ENCODE peak calls at places on chromosomes 1 and 21, in ten cellular contexts. E is brain microvascular endothelial cell; U is naive thymus-derived CD4-positive, alpha-beta T cell; Z is CD4-positive, alpha-beta memory T cell; O is HFF-Myc; W is heart right ventricle; Q is aorta; P is fibroblast of the aortic adventitia; I is pancreas; K is heart left ventricle. L is an unnamed sample.
A peak's percentile ranks its signal among the peaks of the same experiment; 100 is the strongest.

GRCh38 chr1:192639607-192640368 is 3.8 kb downstream of the RGS13 start:
- DNase-seq in P (peak; percentile 55), K (no peak), O (no peak), I (no peak), U (no peak), E (peak; percentile 9), W (no peak), Z (no peak), Q (no peak), L (no peak)

GRCh38 chr1:9612871-9613624 is 24.3 kb downstream of the TMEM201 start:
- DNase-seq in E (no peak), O (no peak), K (no peak), P (no peak), I (no peak), W (no peak), Q (no peak), U (no peak), Z (no peak), L (no peak)

GRCh38 chr1:59367269-59368006 is 70.5 kb downstream of the FGGY start:
- DNase-seq in E (peak; percentile 73), P (peak; percentile 97), O (no peak), Z (no peak), I (peak; percentile 25), K (peak; percentile 66), Q (peak; percentile 81), W (peak; percentile 48), U (no peak), L (peak; percentile 24)

GRCh38 chr1:218557731-218558130 is 212.6 kb downstream of the TGFB2 start:
- DNase-seq in Q (no peak), O (no peak), P (peak; percentile 80), Z (no peak), I (peak; percentile 48), E (peak; percentile 66), K (peak; percentile 32), W (no peak), U (no peak), L (no peak)

GRCh38 chr1:98389809-98390208 is 271.7 kb upstream of the SNX7 start:
- DNase-seq in Z (no peak), W (no peak), P (peak; percentile 78), K (no peak), O (no peak), I (no peak), U (no peak), Q (no peak), E (peak; percentile 88), L (no peak)

GRCh38 chr21:25657140-25657539 is 18.1 kb downstream of the JAM2 start:
- DNase-seq in W (no peak), P (no peak), Z (no peak), U (no peak), O (no peak), I (no peak), K (no peak), Q (no peak), E (no peak), L (no peak)

GRCh38 chr1:162391790-162392563 is 10.4 kb downstream of the C1orf226 start:
- DNase-seq in I (no peak), O (no peak), E (peak; percentile 35), Q (no peak), K (no peak), P (peak; percentile 63), W (no peak), Z (no peak), U (no peak), L (no peak)

GRCh38 chr1:65177457-65177856 is 29.5 kb downstream of the AK4 start:
- DNase-seq in K (no peak), Z (no peak), I (no peak), O (no peak), Q (no peak), P (peak; percentile 43), U (no peak), E (peak; percentile 60), W (no peak), L (no peak)

GRCh38 chr1:165632152-165632469 is 1.1 kb downstream of the MGST3 start:
- DNase-seq in W (no peak), K (no peak), I (no peak), O (no peak), U (no peak), E (no peak), P (no peak), Q (no peak), Z (no peak), L (peak; percentile 72)

GRCh38 chr1:30790850-30791778 is 33.5 kb upstream of the LAPTM5 start:
- DNase-seq in I (no peak), U (no peak), W (no peak), Z (no peak), Q (peak; percentile 53), K (no peak), O (no peak), E (no peak), P (no peak), L (no peak)

GRCh38 chr1:208476825-208477170 is 232.6 kb upstream of the PLXNA2 start:
- DNase-seq in I (no peak), Q (no peak), K (no peak), E (no peak), P (no peak), O (no peak), W (no peak), Z (no peak), U (no peak), L (no peak)

GRCh38 chr1:77557053-77557452 is 125.4 kb downstream of the ZZZ3 start:
- DNase-seq in Q (no peak), I (no peak), U (no peak), Z (no peak), E (no peak), K (no peak), P (no peak), O (no peak), W (no peak), L (no peak)

GRCh38 chr1:244778356-244778755 is 57.1 kb upstream of the COX20 start:
- DNase-seq in P (peak; percentile 70), I (no peak), E (peak; percentile 74), Q (no peak), Z (no peak), U (no peak), W (no peak), K (no peak), O (peak; percentile 68), L (no peak)

DNA sequence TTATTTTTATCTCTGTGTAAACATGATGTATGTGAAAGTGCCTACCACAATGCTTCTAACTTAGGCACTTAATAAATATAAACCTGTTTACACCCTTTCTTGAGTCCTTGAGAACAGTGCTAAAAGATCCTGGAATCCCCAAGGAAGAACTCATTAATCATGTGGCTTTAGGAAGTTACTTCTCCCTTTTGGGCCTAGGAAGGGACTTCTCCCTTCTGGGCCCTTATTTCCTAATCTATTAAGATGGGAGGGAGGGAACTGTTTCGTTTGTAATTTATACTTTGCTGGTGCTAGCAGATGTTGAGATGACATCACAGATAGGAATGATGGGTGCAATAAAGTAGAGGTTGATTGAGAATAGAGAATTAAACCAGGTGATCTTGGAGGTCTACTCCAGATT is 1.1 kb downstream of the BTF3L4 start:
- DNase-seq in O (no peak), Q (no peak), W (no peak), Z (no peak), E (no peak), I (no peak), P (peak; percentile 8), U (no peak), K (no peak), L (no peak)
- H3K4me3 ChIP-seq in O (peak overlapping the region; percentile 90), Q (no peak overlapping the region), W (no peak overlapping the region), Z (peak overlapping the region; percentile 87), E (peak overlapping the region; percentile 89), I (peak overlapping the region; percentile 96), P (peak overlapping the region; percentile 98), U (peak overlapping the region; percentile 92), K (peak overlapping the region; percentile 63), L (peak overlapping the region; percentile 77)

GRCh38 chr1:207049974-207050391 is 1.0 kb downstream of the YOD1 start:
- DNase-seq in W (no peak), U (no peak), P (peak; percentile 66), Z (peak; percentile 66), K (no peak), O (no peak), I (peak; percentile 39), E (peak; percentile 55), Q (no peak), L (peak; percentile 78)
- H3K4me3 ChIP-seq in W (peak overlapping the region; percentile 99), U (peak overlapping the region; percentile 83), P (peak overlapping the region; percentile 98), Z (peak overlapping the region; percentile 63), K (peak overlapping the region; percentile 77), O (peak overlapping the region; percentile 92), I (peak overlapping the region; percentile 93), E (peak overlapping the region; percentile 92), Q (peak overlapping the region; percentile 67), L (peak overlapping the region; percentile 94)

DNA sequence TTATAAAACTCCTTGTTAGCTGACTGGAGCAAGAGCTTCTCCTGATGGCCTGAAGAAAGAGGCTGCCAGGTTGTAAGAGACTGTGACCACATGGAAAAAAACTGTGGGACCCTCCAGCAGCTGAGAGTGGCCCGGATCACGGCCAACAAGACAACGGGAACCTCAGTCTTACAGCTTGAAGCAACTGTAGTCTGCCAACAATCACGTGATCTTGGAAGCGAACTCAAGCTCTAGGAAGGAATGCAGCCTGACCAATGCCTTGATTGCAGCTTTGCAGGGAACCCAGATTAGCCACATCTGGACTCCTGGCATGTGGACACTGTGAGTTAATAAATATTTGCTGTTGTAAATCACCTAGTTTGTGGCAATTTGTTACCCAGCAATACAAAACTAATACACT is 442.6 kb upstream of the PRMT6 start:
- DNase-seq in E (no peak), I (no peak), Z (no peak), O (no peak), K (no peak), Q (no peak), P (peak; percentile 27), W (no peak), U (no peak), L (no peak)
- H3K4me3 ChIP-seq in E (no peak overlapping the region), I (no peak overlapping the region), Z (no peak overlapping the region), O (no peak overlapping the region), K (no peak overlapping the region), Q (no peak overlapping the region), P (no peak overlapping the region), W (no peak overlapping the region), U (no peak overlapping the region), L (no peak overlapping the region)

GRCh38 chr1:216721878-216722277 is 1.4 kb downstream of the ESRRG start:
- DNase-seq in K (no peak), P (no peak), O (no peak), I (no peak), Z (no peak), Q (no peak), U (no peak), W (no peak), E (no peak), L (no peak)

GRCh38 chr1:216726435-216726834 is 3.2 kb upstream of the ESRRG start:
- DNase-seq in Z (no peak), K (no peak), P (no peak), Q (no peak), I (no peak), O (no peak), E (no peak), U (no peak), W (no peak), L (no peak)

GRCh38 chr1:216722841-216723240 is 388 bp downstream of the ESRRG start:
- DNase-seq in Q (no peak), P (no peak), W (no peak), I (no peak), E (no peak), U (no peak), Z (no peak), O (no peak), K (no peak), L (peak; percentile 18)

DNA sequence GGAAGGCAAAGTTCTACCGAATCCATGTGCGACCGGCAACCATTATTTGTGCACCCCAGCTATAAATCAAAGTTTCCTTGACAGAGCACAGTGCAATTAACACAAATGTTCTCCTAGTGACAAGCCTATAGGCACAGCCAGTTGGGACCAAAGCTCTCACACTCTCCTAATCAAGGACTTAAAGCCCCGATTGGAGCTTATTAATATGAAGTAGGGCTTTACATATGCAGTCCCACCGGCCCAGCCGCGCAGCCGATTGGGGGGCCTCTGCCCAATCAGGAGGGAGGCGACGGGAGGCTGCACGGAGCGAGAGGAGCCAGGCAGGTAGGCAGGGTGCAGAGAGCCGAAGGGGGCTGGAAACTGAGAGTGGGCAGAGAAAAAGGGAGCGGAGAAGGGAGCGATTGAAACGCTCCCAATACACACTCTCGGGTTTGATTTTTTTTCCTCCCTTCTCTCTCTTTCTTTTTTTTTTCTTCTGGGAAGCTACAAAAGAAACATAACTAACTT is at the start of gene ESRRG:
- DNase-seq in E (no peak), Z (no peak), K (peak; percentile 84), O (no peak), Q (no peak), I (peak; percentile 37), U (no peak), P (no peak), W (peak; percentile 71), L (peak; percentile 49)
- H3K4me3 ChIP-seq in E (peak within 1 kb of the TSS; percentile 46), Z (no peak within 1 kb of the TSS), K (peak within 1 kb of the TSS; percentile 60), O (no peak within 1 kb of the TSS), Q (no peak within 1 kb of the TSS), I (peak within 1 kb of the TSS; percentile 27), U (no peak within 1 kb of the TSS), P (peak within 1 kb of the TSS; percentile 36), W (peak within 1 kb of the TSS; percentile 30), L (peak within 1 kb of the TSS; percentile 28)